ENCODE peak calls at places on chromosomes 7 and 10, in six cellular contexts. Y is heart left ventricle, M is hepatocyte, T is fibroblast of lung, W is heart right ventricle, O is cardiac fibroblast. C is an unnamed sample.

GRCh38 chr10:89332718-89333281 is 5.0 kb downstream of the IFIT3 start:
- DNase-seq in O (no peak), Y (no peak), T (no peak), W (no peak), M (no peak), C (no peak)

GRCh38 chr10:14553434-14553833 is 221.3 kb downstream of the FAM107B start:
- DNase-seq in T (peak), Y (no peak), M (no peak), O (peak), W (no peak), C (no peak)

GRCh38 chr7:32071466-32072091 is 1.4 kb upstream of the PDE1C start:
- DNase-seq in W (no peak), O (no peak), T (no peak), Y (no peak), M (no peak), C (no peak)

GRCh38 chr10:86708783-86709778 is 40.8 kb downstream of the LDB3 start:
- DNase-seq in M (no peak), Y (no peak), W (no peak), O (no peak), T (no peak), C (no peak)

GRCh38 chr7:18177815-18178660 is 150.4 kb upstream of the PRPS1L1 start:
- DNase-seq in Y (no peak), O (peak), M (peak), W (no peak), T (peak), C (no peak)

GRCh38 chr7:71707041-71707440 is 575.1 kb downstream of the GALNT17 start:
- DNase-seq in T (no peak), M (no peak), O (no peak), Y (no peak), W (no peak), C (no peak)

GRCh38 chr10:133151528-133151927 is 8.5 kb upstream of the KNDC1 start:
- DNase-seq in T (no peak), O (no peak), W (no peak), Y (no peak), M (no peak), C (no peak)

GRCh38 chr10:47255866-47256265 is 44.1 kb upstream of the GDF10 start:
- DNase-seq in O (no peak), M (no peak), Y (no peak), W (no peak), T (no peak), C (no peak)

GRCh38 chr7:33334349-33334748 is 205.0 kb downstream of the BBS9 start:
- DNase-seq in W (no peak), O (peak), Y (no peak), T (peak), M (peak), C (no peak)

GRCh38 chr7:27091936-27092752 is 3.7 kb downstream of the HOXA1 start:
- DNase-seq in M (no peak), O (no peak), Y (no peak), W (no peak), T (no peak), C (no peak)

GRCh38 chr10:78359641-78360091 is 326.0 kb downstream of the RPS24 start:
- DNase-seq in W (no peak), T (no peak), Y (no peak), M (peak), O (no peak), C (no peak)

GRCh38 chr10:86657011-86657395 is 2.7 kb downstream of the OPN4 start:
- DNase-seq in T (no peak), O (no peak), Y (peak), W (no peak), M (no peak), C (no peak)

GRCh38 chr7:108468246-108468645 is 12.0 kb upstream of the NRCAM start:
- DNase-seq in M (no peak), T (no peak), W (no peak), Y (no peak), O (no peak), C (no peak)

GRCh38 chr7:15749631-15750030 is 63.1 kb upstream of the MEOX2 start:
- DNase-seq in M (no peak), W (no peak), T (no peak), Y (no peak), O (peak), C (no peak)

GRCh38 chr7:134480730-134481129 is 21.8 kb upstream of the AKR1B1 start:
- DNase-seq in W (no peak), O (peak), M (no peak), Y (no peak), T (peak), C (no peak)

GRCh38 chr7:70788276-70788675 is 343.7 kb upstream of the GALNT17 start:
- DNase-seq in M (no peak), T (peak), W (no peak), Y (no peak), O (no peak), C (no peak)

GRCh38 chr10:78149193-78149592 is 115.5 kb downstream of the RPS24 start:
- DNase-seq in T (peak), Y (no peak), W (no peak), M (no peak), O (peak), C (no peak)

GRCh38 chr7:157001920-157002818 is 8.3 kb downstream of the MNX1 start:
- DNase-seq in W (no peak), O (no peak), T (no peak), M (no peak), Y (no peak), C (no peak)

GRCh38 chr7:98360221-98361124 is 40.4 kb downstream of the BAIAP2L1 start:
- DNase-seq in T (no peak), M (peak), W (no peak), Y (no peak), O (no peak), C (no peak)

GRCh38 chr10:52250562-52250961 is 63.5 kb upstream of the DKK1 start:
- DNase-seq in M (no peak), W (no peak), O (no peak), Y (no peak), T (no peak), C (no peak)

GRCh38 chr7:463362-464176 is 56.1 kb downstream of the PDGFA start:
- DNase-seq in Y (peak), T (no peak), O (no peak), W (no peak), M (no peak), C (no peak)

GRCh38 chr10:116113721-116114501 is 159.1 kb downstream of the GFRA1 start:
- DNase-seq in O (peak), T (peak), Y (no peak), M (no peak), W (no peak), C (peak)

GRCh38 chr7:82343-83155 is 109.8 kb upstream of the FAM20C start:
- DNase-seq in W (no peak), T (no peak), Y (no peak), M (peak), O (no peak), C (no peak)

GRCh38 chr10:12965571-12965970 is 35.9 kb downstream of the CCDC3 start:
- DNase-seq in O (peak), M (no peak), T (peak), W (no peak), Y (no peak), C (no peak)

GRCh38 chr7:9200666-9201065 is 767.3 kb downstream of the NXPH1 start:
- DNase-seq in M (no peak), T (no peak), O (no peak), Y (no peak), W (no peak), C (no peak)

GRCh38 chr10:67173787-67174186 is 248.0 kb downstream of the LRRTM3 start:
- DNase-seq in Y (no peak), T (no peak), W (no peak), M (no peak), O (no peak), C (no peak)

GRCh38 chr10:119315128-119316001 is 108.0 kb downstream of the GRK5 start:
- DNase-seq in M (peak), Y (no peak), W (peak), T (peak), O (peak), C (peak)

GRCh38 chr10:17343118-17343517 is 111.3 kb downstream of the ST8SIA6 start:
- DNase-seq in T (no peak), W (no peak), Y (no peak), O (no peak), M (no peak), C (no peak)

GRCh38 chr7:27329917-27330316 is 87.3 kb downstream of the EVX1 start:
- DNase-seq in M (no peak), O (no peak), Y (no peak), W (no peak), T (no peak), C (no peak)

GRCh38 chr10:126294451-126294850 is 93.8 kb downstream of the ADAM12 start:
- DNase-seq in M (peak), T (peak), O (no peak), Y (no peak), W (no peak), C (no peak)

GRCh38 chr10:1142596-1142995 is 86.4 kb downstream of the WDR37 start:
- DNase-seq in Y (no peak), O (no peak), T (no peak), W (no peak), M (no peak), C (no peak)

GRCh38 chr7:17680026-17680425 is 260.3 kb downstream of the SNX13 start:
- DNase-seq in W (no peak), T (peak), Y (no peak), M (peak), O (peak), C (peak)

GRCh38 chr7:47253650-47254080 is 328.2 kb downstream of the TNS3 start:
- DNase-seq in O (peak), M (peak), T (peak), Y (no peak), W (peak), C (peak)
- H3K4me3 ChIP-seq in O (peak), M (peak), T (peak), Y (peak), W (peak), C (peak)

GRCh38 chr10:131094406-131095108 is 217.0 kb downstream of the TCERG1L start:
- DNase-seq in W (no peak), O (peak), Y (no peak), T (no peak), M (peak), C (no peak)

GRCh38 chr10:131093795-131094366 is 217.6 kb downstream of the TCERG1L start:
- DNase-seq in T (no peak), Y (no peak), W (no peak), M (no peak), O (no peak), C (no peak)

GRCh38 chr10:131092876-131093275 is 218.6 kb downstream of the TCERG1L start:
- DNase-seq in O (no peak), Y (no peak), M (no peak), T (no peak), W (no peak), C (no peak)

GRCh38 chr10:131092416-131092815 is 219.1 kb downstream of the TCERG1L start:
- DNase-seq in T (no peak), W (no peak), Y (no peak), O (no peak), M (no peak), C (no peak)

DNA sequence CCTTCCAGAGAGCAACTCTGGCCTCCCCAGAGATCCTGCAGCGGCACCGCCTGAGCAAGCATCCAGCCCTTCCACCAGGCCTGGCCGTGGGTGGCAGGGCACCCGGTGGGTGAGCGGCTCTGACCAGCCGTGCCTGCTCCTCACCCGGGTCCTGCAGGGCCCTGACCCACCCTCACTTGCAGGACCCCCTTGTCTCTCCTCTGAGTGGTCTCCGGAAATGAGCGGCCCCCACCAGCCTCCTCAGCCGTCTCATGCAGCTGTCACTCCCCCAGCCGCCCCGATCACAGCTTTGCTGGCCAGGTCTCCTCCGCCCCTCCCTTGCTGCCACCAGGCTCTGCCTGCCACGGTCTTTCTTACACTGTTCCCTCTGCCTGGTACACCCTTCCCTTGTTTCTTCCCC is 218.2 kb downstream of the TCERG1L start:
- DNase-seq in O (no peak), T (no peak), Y (no peak), W (no peak), M (no peak), C (no peak)
- H3K4me3 ChIP-seq in O (no peak), T (no peak), Y (no peak), W (no peak), M (no peak), C (no peak)

GRCh38 chr10:30804478-30805055 is 175.0 kb upstream of the LYZL2 start:
- DNase-seq in O (no peak), Y (peak), W (no peak), M (peak), T (peak), C (no peak)
- H3K4me3 ChIP-seq in O (no peak), Y (no peak), W (no peak), M (no peak), T (no peak), C (no peak)

GRCh38 chr10:92571649-92572048 is 2.2 kb downstream of the IDE start:
- DNase-seq in O (peak), M (no peak), W (no peak), T (peak), Y (no peak), C (no peak)
- H3K4me3 ChIP-seq in O (no peak), M (no peak), W (no peak), T (peak), Y (no peak), C (no peak)

DNA sequence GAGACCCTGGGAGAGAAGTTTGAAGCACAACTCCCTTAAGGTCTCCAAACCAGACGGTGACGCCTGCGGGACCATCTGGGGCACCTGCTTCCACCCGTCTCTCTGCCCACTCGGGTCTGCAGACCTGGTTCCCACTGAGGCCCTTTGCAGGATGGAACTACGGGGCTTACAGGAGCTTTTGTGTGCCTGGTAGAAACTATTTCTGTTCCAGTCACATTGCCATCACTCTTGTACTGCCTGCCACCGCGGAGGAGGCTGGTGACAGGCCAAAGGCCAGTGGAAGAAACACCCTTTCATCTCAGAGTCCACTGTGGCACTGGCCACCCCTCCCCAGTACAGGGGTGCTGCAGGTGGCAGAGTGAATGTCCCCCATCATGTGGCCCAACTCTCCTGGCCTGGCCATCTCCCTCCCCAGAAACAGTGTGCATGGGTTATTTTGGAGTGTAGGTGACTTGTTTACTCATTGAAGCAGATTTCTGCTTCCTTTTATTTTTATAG is 10.8 kb downstream of the SERPINE1 start:
- DNase-seq in W (no peak), O (peak), Y (no peak), M (no peak), T (no peak), C (no peak)
- H3K4me3 ChIP-seq in W (peak), O (no peak), Y (no peak), M (no peak), T (no peak), C (no peak)

GRCh38 chr7:142722289-142722794 is 26.9 kb upstream of the PRSS1 start:
- DNase-seq in M (no peak), O (no peak), W (no peak), T (no peak), Y (no peak), C (no peak)
- H3K4me3 ChIP-seq in M (no peak), O (no peak), W (no peak), T (peak), Y (no peak), C (no peak)

C was measured in skeletal muscle cell.